ENCODE peak calls at places on chromosomes 1 and 21, in eight cellular contexts. W, E, S, H, Z, X, J and T are unnamed samples.

GRCh38 chr1:56627019-56627635 is 18.0 kb upstream of the PRKAA2 start:
- DNase-seq in W (no peak), S (no peak), X (no peak), J (no peak), H (no peak), E (no peak), Z (no peak), T (no peak)

GRCh38 chr1:115351143-115351542 is 13.1 kb upstream of the NGF start:
- DNase-seq in S (no peak), E (no peak), Z (no peak), W (no peak), X (no peak), J (no peak), H (no peak), T (no peak)

GRCh38 chr1:17347769-17348592 is 24.0 kb upstream of the PADI6 start:
- DNase-seq in S (no peak), H (no peak), W (no peak), Z (peak), E (peak), X (no peak), J (peak), T (no peak)

GRCh38 chr1:198531891-198532290 is 8.6 kb downstream of the ATP6V1G3 start:
- DNase-seq in Z (no peak), E (no peak), W (no peak), S (no peak), X (no peak), J (no peak), H (no peak), T (no peak)

GRCh38 chr21:43697758-43698643 is 20.9 kb upstream of the PDXK start:
- DNase-seq in J (peak), Z (no peak), W (no peak), X (no peak), E (no peak), S (no peak), H (no peak), T (no peak)

GRCh38 chr1:203197625-203198024 is 11.1 kb upstream of the CHI3L1 start:
- DNase-seq in E (no peak), H (peak), Z (peak), S (no peak), W (no peak), X (no peak), J (peak), T (peak)

GRCh38 chr1:11042065-11042464 is 5.0 kb downstream of the MASP2 start:
- DNase-seq in J (no peak), S (no peak), E (no peak), W (no peak), H (no peak), Z (no peak), X (no peak), T (no peak)

GRCh38 chr1:10682449-10683365 is 113.7 kb downstream of the CASZ1 start:
- DNase-seq in E (no peak), J (no peak), S (no peak), Z (no peak), X (no peak), H (no peak), W (no peak), T (no peak)

GRCh38 chr1:201481761-201482493 is 12.9 kb upstream of the PHLDA3 start:
- DNase-seq in Z (no peak), J (peak), S (peak), H (no peak), W (peak), X (peak), E (peak), T (no peak)

GRCh38 chr1:33045246-33045645 is 8.6 kb upstream of the AK2 start:
- DNase-seq in J (no peak), Z (no peak), S (no peak), E (peak), X (no peak), W (no peak), H (no peak), T (no peak)

GRCh38 chr1:188584119-188584518 is 1755.4 kb downstream of the PLA2G4A start:
- DNase-seq in H (no peak), X (no peak), Z (no peak), S (no peak), E (no peak), W (no peak), J (no peak), T (no peak)

DNA sequence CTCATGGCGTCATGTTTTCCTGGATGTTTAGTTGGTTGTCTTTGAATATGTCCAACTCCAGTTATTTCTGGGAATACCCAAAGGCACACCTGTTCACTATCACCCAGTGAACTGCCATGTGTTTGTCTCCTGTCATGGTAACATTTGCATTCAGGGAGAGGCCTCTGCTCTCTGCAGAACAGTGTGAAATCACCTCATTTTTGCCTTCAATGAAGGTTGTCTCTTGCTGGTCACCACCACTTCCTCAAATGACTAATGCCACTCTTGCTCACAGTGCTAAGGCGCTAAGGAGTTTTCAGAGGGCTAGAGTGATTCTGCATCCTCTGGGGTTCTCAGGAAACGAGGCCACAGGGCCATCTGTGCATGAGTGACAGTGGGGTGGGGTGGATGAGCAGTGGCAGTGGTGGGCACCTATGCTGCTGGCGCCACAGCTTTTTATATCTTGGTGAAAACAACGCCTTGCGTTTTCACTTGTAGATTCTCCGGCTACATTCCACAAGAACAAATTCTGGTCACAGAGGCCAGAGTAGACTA is 60.0 kb upstream of the ATP5PO start:
- DNase-seq in J (peak), Z (no peak), W (no peak), S (no peak), X (no peak), E (peak), H (no peak), T (no peak)
- H3K4me3 ChIP-seq in J (no peak), Z (no peak), W (no peak), S (no peak), X (no peak), E (no peak), H (no peak), T (no peak)

GRCh38 chr1:178361847-178362246 is 134.9 kb downstream of the CLEC20A start:
- DNase-seq in W (no peak), Z (no peak), S (no peak), X (no peak), J (no peak), E (peak), H (no peak), T (no peak)
- TF ChIP-seq CTCF in W (no peak), Z (no peak), S (no peak), X (no peak), J (no peak), E (no peak), H (no peak), T (no peak)

DNA sequence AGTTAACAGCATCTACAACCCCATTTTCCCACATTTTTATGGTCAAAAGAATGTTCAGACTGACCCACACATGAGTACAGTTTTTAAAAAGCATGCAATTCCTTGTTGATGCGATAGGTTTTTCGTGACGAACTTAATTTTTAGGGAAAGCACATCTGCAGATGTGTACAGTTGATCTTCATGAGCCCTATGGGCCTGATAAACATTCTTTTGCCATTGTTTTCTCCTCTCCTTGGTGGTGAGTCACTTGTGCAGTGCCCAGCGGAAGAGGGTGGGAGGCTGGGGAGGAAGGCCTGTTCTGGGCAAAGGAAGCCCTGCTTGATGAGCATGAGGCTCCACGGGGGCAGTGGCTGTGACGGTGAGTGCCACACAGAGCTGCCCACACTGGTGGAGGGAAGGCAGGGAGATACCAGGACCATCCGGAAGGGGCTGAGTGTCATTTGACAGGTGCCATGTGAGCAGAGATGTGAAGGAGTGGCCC is 5.3 kb downstream of the ARF1 start:
- DNase-seq in E (no peak), J (peak), H (no peak), Z (peak), X (no peak), W (peak), S (no peak), T (no peak)
- H3K4me3 ChIP-seq in E (no peak), J (no peak), H (peak), Z (no peak), X (peak), W (no peak), S (peak), T (no peak)

DNA sequence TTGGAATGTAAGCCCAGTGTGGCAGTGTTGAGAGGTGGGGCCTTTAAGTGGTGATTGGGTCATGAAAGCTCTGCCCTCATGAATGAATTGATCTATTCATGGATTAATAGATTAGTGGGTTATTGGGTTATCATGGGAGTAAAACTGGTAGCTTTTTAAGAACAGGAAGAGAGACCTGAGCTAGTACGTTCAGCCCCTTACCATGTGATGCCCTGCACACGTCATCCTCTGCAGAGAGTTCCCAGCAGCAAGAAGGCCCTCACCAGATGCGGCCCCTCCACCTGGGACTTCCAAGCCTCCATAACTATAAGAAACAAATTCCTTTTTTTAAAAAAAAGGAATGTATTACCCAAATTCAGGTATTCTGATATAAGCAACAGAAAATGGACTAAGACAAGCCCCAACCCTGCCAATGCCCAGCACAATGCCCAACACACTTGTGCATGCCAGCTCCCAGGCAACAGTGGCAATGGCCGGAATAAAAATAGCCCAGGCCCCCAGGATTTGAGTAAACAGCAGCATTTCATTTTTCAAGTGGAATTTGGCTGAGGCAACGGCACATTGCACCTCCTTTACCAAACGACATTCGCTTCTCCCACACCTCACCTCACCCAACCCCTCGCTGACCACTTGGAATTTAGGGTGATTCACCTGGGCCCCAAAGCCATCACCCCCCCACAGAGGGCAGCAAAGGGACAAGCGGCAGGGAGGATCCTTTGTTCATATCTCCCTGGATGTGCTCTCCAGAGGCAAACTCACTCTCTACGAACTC is 215.9 kb downstream of the TOMM20 start:
- DNase-seq in H (no peak), S (no peak), X (no peak), E (no peak), J (no peak), Z (no peak), W (no peak), T (no peak)
- TF ChIP-seq CTCF in H (no peak), S (peak), X (no peak), E (no peak), J (no peak), Z (no peak), W (no peak), T (no peak)

DNA sequence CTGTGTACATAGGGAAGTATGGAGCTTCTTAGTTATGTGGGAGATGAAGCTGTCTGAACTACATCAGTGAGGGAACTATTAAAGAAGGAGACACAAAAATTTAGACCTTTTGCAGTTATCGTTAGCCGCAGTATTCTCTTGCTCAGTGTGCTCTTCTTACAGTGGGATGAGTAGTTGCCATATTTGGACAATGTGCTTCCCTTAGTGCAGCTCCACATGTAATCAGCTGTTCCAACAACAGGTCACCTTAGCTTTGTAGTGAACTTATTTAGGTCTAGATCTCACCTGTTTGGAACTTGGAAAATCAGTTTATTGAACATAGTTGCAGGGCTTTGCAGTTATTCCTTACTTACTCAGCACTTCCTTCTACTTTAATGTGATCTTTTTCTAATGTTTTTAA is 18.1 kb downstream of the GPR52 start:
- DNase-seq in J (no peak), H (no peak), W (no peak), E (no peak), X (no peak), Z (no peak), S (no peak), T (no peak)
- H3K4me3 ChIP-seq in J (no peak), H (no peak), W (no peak), E (no peak), X (no peak), Z (no peak), S (no peak), T (no peak)

GRCh38 chr1:39266269-39266668 is 61.8 kb downstream of the MACF1 start:
- DNase-seq in W (no peak), J (no peak), S (no peak), X (no peak), Z (no peak), E (peak), H (no peak), T (no peak)
- TF ChIP-seq CTCF in W (peak), J (peak), S (no peak), X (no peak), Z (no peak), E (peak), H (peak), T (no peak)